ENCODE peak calls at places on chromosomes 13 and 19, in five cellular contexts. K, P, A, W and S are unnamed samples.
A peak's percentile ranks its signal among the peaks of the same experiment; 100 is the strongest.

GRCh38 chr19:49851456-49852259 is 699 bp downstream of the PTOV1 start:
- ATAC-seq in P (no peak), K (peak; percentile 7), A (no peak), W (no peak), S (no peak)

GRCh38 chr13:113086031-113086750 is 19.4 kb upstream of the F7 start:
- ATAC-seq in P (peak; percentile 70), K (peak; percentile 52), W (no peak), A (peak; percentile 16), S (no peak)

GRCh38 chr19:38006361-38007045 is 99.5 kb downstream of the SIPA1L3 start:
- ATAC-seq in K (no peak), P (no peak), W (peak; percentile 27), A (peak; percentile 89), S (no peak)

GRCh38 chr19:15675560-15675959 is 2.7 kb downstream of the CYP4F12 start:
- ATAC-seq in A (no peak), W (no peak), K (no peak), P (no peak), S (no peak)

GRCh38 chr13:37288057-37288720 is 182.7 kb upstream of the CSNK1A1L start:
- ATAC-seq in W (no peak), A (no peak), P (no peak), K (no peak), S (no peak)

GRCh38 chr19:796692-797527 is at the start of gene PTBP1:
- ATAC-seq in A (peak; percentile 66), K (peak; percentile 86), W (peak; percentile 93), P (peak; percentile 88), S (peak; percentile 93)

GRCh38 chr19:18894254-18895037 is 1.5 kb downstream of the CERS1 start:
- ATAC-seq in A (peak; percentile 6), K (no peak), W (no peak), P (no peak), S (no peak)

GRCh38 chr19:38615007-38615581 is 2.7 kb downstream of the MAP4K1 start:
- ATAC-seq in P (no peak), W (no peak), K (no peak), A (no peak), S (no peak)

GRCh38 chr19:17184381-17184841 is 30.7 kb upstream of the USE1 start:
- ATAC-seq in W (peak; percentile 52), A (no peak), P (no peak), K (no peak), S (no peak)

GRCh38 chr13:113742445-113743120 is 16.4 kb upstream of the TMEM255B start:
- ATAC-seq in W (no peak), A (peak; percentile 21), P (no peak), K (no peak), S (no peak)

GRCh38 chr19:17542793-17543582 is 12.5 kb upstream of the COLGALT1 start:
- ATAC-seq in W (no peak), A (no peak), K (no peak), P (no peak), S (no peak)

GRCh38 chr19:29940971-29941585 is 961 bp upstream of the URI1 start:
- ATAC-seq in K (no peak), W (no peak), P (no peak), A (no peak), S (no peak)

GRCh38 chr19:18223860-18224524 is 2.2 kb downstream of the PDE4C start:
- ATAC-seq in K (peak; percentile 65), W (peak; percentile 61), P (peak; percentile 79), A (peak; percentile 35), S (no peak)

GRCh38 chr13:110882972-110883371 is 31.9 kb downstream of the ANKRD10 start:
- ATAC-seq in P (no peak), K (no peak), A (no peak), W (no peak), S (no peak)

GRCh38 chr19:1863308-1863637 is at the start of gene KLF16:
- ATAC-seq in P (no peak), A (no peak), W (no peak), K (peak; percentile 8), S (no peak)

GRCh38 chr19:2603320-2603719 is 99.2 kb downstream of the GNG7 start:
- ATAC-seq in P (no peak), A (no peak), K (no peak), W (no peak), S (peak; percentile 6)

GRCh38 chr19:38745316-38745715 is 1.0 kb upstream of the CAPN12 start:
- ATAC-seq in K (no peak), W (no peak), A (peak; percentile 46), P (peak; percentile 18), S (no peak)

GRCh38 chr13:27587083-27587482 is 33.2 kb downstream of the LNX2 start:
- ATAC-seq in A (no peak), K (no peak), P (no peak), W (no peak), S (no peak)

GRCh38 chr13:110319774-110320509 is 12.9 kb downstream of the COL4A2 start:
- ATAC-seq in K (peak; percentile 85), A (no peak), W (no peak), P (no peak), S (peak; percentile 22)

GRCh38 chr13:23776698-23777570 is 112.3 kb downstream of the MIPEP start:
- ATAC-seq in W (peak; percentile 96), A (no peak), P (no peak), K (no peak), S (no peak)

GRCh38 chr19:24057144-24057543 is 29.8 kb upstream of the ZNF254 start:
- ATAC-seq in K (no peak), A (no peak), W (no peak), P (no peak), S (no peak)

GRCh38 chr13:76148926-76149325 is 512.8 kb downstream of the LMO7 start:
- ATAC-seq in P (no peak), K (no peak), A (no peak), W (no peak), S (no peak)

GRCh38 chr13:112907916-112908315 is 61.1 kb upstream of the MCF2L start:
- ATAC-seq in W (no peak), K (no peak), P (no peak), A (no peak), S (no peak)

DNA sequence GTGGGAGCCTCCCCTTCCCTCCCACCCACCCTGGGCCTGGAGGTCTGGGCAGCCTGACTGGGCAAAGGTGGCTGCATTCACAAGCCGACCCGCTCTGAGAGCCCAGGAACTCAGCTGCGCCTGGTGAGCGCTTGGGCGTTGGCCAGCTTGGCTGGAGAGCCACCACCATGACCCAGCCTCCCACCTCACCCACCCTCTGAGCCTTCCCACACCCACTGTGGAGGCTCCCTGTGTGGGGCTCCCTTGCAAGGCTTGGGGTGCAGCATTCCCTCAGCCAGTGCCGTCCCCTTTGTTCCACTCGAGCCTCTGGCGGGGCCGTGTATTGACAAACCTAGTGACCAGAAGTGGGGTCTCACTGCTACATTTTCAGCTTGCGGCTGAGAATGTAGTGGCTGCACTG is 15.0 kb upstream of the QTRT1 start:
- ATAC-seq in A (no peak), P (no peak), K (no peak), W (no peak), S (no peak)
- TF ChIP-seq POLR2AphosphoS5 in A (no peak), P (no peak), K (no peak), W (no peak), S (no peak)

DNA sequence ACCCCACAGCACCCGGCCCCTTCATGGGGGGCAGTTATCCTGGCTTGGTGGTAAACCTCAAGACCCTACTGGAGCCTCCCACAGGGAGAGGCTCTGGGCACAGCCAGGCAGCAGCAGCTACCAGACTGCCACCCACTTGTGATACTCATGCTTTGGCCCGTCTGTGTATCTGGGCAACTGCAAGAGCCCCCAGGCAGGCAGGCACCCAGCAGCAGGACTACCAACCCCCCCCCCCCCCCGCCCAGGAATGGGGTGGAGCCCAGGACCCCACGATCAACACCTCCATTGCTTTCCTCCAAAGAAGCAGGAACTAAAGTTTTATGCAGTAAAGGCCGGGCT is 896 bp upstream of the LYL1 start:
- ATAC-seq in K (no peak), A (no peak), P (no peak), W (peak; percentile 2), S (no peak)
- H3K4me1 ChIP-seq in K (peaks cover 3% of the 10 kb centered on the region), A (peaks cover 20% of the 10 kb centered on the region), P (peaks cover 16% of the 10 kb centered on the region), W (peaks cover 49% of the 10 kb centered on the region), S (peaks cover 13% of the 10 kb centered on the region)

GRCh38 chr13:99326012-99326411 is 18.8 kb upstream of the GPR183 start:
- ATAC-seq in A (no peak), W (peak; percentile 9), P (no peak), K (no peak), S (no peak)

GRCh38 chr13:99329477-99329876 is 22.3 kb upstream of the GPR183 start:
- ATAC-seq in W (no peak), P (no peak), K (no peak), A (no peak), S (no peak)

GRCh38 chr13:99327761-99328160 is 20.6 kb upstream of the GPR183 start:
- ATAC-seq in W (no peak), A (no peak), K (no peak), P (no peak), S (no peak)

GRCh38 chr13:99323488-99323887 is 16.3 kb upstream of the GPR183 start:
- ATAC-seq in W (peak; percentile 4), K (peak; percentile 74), P (no peak), A (no peak), S (no peak)

GRCh38 chr13:99327133-99327532 is 19.9 kb upstream of the GPR183 start:
- ATAC-seq in A (no peak), K (no peak), P (no peak), W (no peak), S (no peak)
- TF ChIP-seq POLR2A in A (no peak), K (no peak), P (no peak), W (no peak), S (no peak)

DNA sequence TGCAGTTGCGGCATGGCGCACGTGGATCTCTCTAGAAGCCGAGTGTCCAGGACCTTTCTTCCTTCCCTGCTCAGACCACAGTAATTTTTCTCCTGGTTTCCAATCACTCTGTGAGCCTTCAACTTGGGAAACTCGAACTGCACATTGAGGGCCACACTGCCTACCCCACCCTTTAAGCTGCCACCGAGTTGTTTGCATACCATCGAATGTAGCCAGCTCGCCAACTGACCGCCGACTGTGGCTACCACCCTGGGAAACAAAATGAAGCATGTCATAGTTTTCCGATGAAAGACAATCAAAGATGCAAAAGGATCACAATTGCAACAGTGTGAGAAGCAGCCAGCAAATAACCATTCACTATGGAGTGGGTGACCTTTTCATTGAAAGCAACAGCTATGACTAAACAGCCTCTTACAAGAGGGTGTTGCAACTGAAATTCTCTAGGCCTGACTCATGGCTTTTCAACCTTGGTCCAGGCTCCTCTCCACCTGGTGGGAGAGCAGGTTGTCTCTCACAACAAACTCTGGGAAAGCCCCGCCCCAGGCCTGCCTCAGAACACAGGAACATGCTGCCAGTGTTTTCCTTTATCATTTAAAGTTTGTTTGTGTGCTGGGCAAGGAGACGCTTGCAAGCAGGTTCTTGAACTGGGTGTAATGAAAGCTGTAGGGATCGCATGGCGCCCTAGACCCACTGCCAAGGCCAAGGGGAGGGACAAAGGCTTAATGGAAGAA is 141.7 kb upstream of the SERP2 start:
- ATAC-seq in P (no peak), K (peak; percentile 96), W (no peak), A (peak; percentile 73), S (peak; percentile 92)
- TF ChIP-seq POLR2AphosphoS5 in P (no peak), K (peak; percentile 67), W (no peak), A (no peak), S (peak; percentile 97)

GRCh38 chr13:98869408-98870090 is 108.3 kb downstream of the DOCK9 start:
- ATAC-seq in W (peak; percentile 63), A (no peak), P (no peak), K (no peak), S (peak; percentile 65)
- H3K4me1 ChIP-seq in W (no peaks in the 10 kb centered on the region), A (no peaks in the 10 kb centered on the region), P (no peaks in the 10 kb centered on the region), K (no peaks in the 10 kb centered on the region), S (no peaks in the 10 kb centered on the region)

GRCh38 chr13:50909605-50910482 is at the start of gene RNASEH2B:
- ATAC-seq in W (peak; percentile 83), K (peak; percentile 93), P (peak; percentile 91), A (peak; percentile 94), S (peak; percentile 87)
- TF ChIP-seq POLR2A in W (peak; percentile 79), K (no peak), P (peak; percentile 79), A (peak; percentile 64), S (peak; percentile 50)

GRCh38 chr19:19956431-19957075 is 55.8 kb downstream of the ZNF93 start:
- ATAC-seq in P (peak; percentile 73), K (no peak), W (no peak), A (no peak), S (no peak)
- TF ChIP-seq POLR2AphosphoS5 in P (no peak), K (no peak), W (no peak), A (no peak), S (no peak)